ENCODE peak calls at places on chromosomes 1 and 21, in seven cellular contexts. U is A549, C is H1, J is upper lobe of left lung, R is transverse colon, Q is tibial nerve, Y is ovary. X is an unnamed sample.

GRCh38 chr1:206507395-206508129 is at the start of gene RASSF5:
- DNase-seq in C (peak), R (peak), Y (peak), U (peak), Q (peak), J (peak), X (peak)

GRCh38 chr1:2380816-2381591 is 10.3 kb downstream of the MORN1 start:
- DNase-seq in C (no peak), Q (no peak), U (no peak), Y (peak), R (peak), J (no peak), X (no peak)

GRCh38 chr1:110765640-110766335 is 91.0 kb upstream of the KCNA3 start:
- DNase-seq in J (no peak), Q (peak), Y (no peak), R (peak), U (peak), C (no peak), X (no peak)

GRCh38 chr1:28415246-28415645 is 45.7 kb downstream of the PHACTR4 start:
- DNase-seq in R (no peak), U (no peak), C (no peak), Y (no peak), J (no peak), Q (no peak), X (no peak)

GRCh38 chr1:94094466-94095111 is 26.4 kb downstream of the ABCA4 start:
- DNase-seq in U (no peak), Y (peak), C (no peak), J (peak), R (peak), Q (peak), X (no peak)

GRCh38 chr1:1452882-1453281 is 3.4 kb downstream of the ATAD3C start:
- DNase-seq in R (no peak), J (no peak), C (no peak), Y (no peak), Q (no peak), U (no peak), X (no peak)

GRCh38 chr1:17197696-17198095 is 7.2 kb upstream of the PADI1 start:
- DNase-seq in Q (no peak), C (no peak), Y (no peak), J (no peak), R (no peak), U (no peak), X (peak)

GRCh38 chr1:41963636-41964035 is 44.9 kb upstream of the HIVEP3 start:
- DNase-seq in Y (no peak), J (no peak), U (no peak), Q (no peak), R (no peak), C (no peak), X (no peak)

DNA sequence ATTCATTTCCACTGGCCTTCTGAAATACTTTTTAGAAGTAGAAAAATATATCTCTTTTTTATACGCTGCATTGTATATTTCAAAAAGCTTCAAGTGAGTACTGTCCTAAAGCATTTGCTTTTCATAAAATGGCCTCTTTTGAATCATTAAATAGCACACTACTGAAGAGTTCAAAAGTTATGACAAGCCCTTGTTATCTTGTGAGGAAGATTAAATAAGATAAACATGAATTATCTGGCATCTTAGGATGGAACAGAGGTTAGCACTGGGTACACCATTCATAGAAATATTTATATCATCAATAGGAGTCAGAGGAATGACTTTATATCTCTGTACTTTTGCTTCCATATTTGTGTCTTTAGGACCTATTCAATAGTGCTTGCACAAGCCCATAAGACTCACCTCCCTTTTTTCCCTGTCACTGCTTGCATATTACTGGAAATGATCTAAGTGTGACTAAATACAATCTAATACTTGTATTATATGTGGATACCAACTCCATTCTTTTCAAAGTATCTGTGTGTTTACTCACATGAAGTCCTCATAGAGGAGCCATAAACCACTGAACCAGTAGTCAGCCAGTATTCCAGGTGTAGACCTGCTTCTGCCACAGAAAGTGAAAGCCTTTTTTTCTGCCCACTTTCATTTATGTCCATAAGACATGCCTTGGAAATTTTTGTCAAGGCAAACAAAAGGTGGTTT is 274.2 kb upstream of the C1orf105 start:
- DNase-seq in R (no peak), Q (no peak), Y (no peak), C (no peak), J (no peak), U (no peak), X (no peak)
- H3K27ac ChIP-seq in R (peak), Q (peak), Y (peak), C (no peak), J (peak), U (no peak), X (peak)

DNA sequence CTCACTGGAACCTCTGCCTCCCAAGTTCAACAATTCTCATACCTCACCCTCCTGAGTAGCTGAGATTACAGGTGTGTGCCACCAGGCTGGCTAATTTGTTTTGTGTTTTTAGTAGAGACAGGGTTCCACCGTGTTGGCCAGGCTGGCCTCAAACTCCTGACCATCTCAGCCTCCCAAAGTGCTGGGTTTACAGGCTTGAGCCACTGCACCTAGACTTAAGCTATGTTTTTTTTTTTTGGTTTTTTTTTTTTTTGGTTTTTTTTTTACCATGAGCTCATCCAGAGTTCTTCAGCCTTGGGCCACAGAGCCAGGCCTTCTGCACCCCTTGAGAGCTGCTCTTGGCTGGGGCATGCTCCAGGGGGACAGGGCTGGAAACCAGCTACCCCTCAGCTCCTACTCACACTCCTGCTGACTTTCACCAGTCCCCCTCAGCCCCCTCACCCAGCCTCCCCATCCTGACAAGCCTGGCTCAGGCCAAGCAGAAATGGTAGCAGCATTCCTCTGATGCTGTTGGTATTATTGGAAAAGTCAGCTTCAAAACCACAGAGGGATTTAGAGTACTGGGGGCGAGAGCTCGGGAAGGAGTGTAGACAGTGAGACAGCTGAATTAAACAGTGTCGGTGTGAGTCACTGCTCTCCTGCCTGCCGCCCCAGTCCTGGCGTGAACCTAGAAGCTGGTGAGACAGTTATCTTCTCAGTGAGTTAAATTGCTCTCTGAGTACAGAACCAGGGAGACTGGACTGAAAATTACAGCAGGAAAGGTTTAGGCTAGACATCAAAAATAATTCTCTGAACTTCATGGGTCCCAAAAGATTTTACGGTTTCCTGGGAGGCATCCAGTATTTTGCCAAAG is 63.7 kb downstream of the NAV1 start:
- DNase-seq in R (peak), C (no peak), U (peak), Y (no peak), J (no peak), Q (no peak), X (no peak)
- H3K4me3 ChIP-seq in R (no peak), C (no peak), U (no peak), Y (no peak), J (no peak), Q (no peak), X (no peak)

GRCh38 chr21:35926003-35926541 is 134.3 kb downstream of the SETD4 start:
- DNase-seq in Q (no peak), R (no peak), J (no peak), C (no peak), Y (no peak), U (no peak), X (no peak)

GRCh38 chr21:35923971-35924370 is 136.4 kb downstream of the SETD4 start:
- DNase-seq in C (no peak), Q (no peak), J (no peak), Y (no peak), R (no peak), U (no peak), X (no peak)

GRCh38 chr21:35922618-35923017 is 137.7 kb downstream of the SETD4 start:
- DNase-seq in Q (no peak), U (no peak), C (no peak), R (no peak), Y (no peak), J (no peak), X (no peak)

GRCh38 chr21:35925497-35925896 is 134.8 kb downstream of the SETD4 start:
- DNase-seq in R (no peak), J (peak), C (no peak), Y (no peak), U (no peak), Q (no peak), X (no peak)

DNA sequence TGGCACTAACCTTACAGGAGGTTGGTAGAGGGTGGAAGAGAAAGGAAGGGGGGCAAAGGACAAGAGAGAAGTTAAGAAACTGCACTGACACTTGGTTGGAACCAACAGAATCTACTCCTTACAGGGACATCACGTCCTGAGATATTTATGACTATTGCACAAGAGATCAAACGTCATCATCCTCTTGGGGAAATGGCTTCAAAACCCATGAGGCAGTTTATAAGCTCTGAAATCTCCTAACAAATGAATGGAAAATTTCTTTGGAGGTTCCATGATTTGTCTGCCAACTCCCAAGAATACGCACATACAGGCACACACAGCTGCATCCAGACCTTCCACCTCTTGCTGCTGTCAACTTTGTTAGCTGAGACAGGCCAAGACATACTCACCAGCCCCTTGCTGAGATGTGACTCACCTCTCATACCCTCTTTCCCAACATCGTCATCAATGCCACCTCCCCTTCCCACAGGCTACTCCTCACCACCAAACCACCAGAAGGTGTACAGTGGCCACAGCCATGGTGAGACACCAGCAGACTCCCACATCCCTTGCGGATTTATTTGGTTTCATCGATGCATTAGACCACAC is 135.5 kb downstream of the SETD4 start:
- DNase-seq in Y (no peak), U (no peak), J (no peak), R (no peak), Q (peak), C (no peak), X (no peak)
- TF ChIP-seq EP300 in Y (peak), U (no peak), J (peak), R (no peak), Q (peak), C (no peak), X (peak)

GRCh38 chr1:162387226-162388082 is 5.9 kb downstream of the C1orf226 start:
- DNase-seq in U (no peak), J (no peak), Q (no peak), R (no peak), Y (peak), C (no peak), X (no peak)

GRCh38 chr1:162385702-162386101 is 4.2 kb downstream of the C1orf226 start:
- DNase-seq in C (no peak), J (no peak), R (no peak), Y (no peak), U (no peak), Q (no peak), X (no peak)

GRCh38 chr1:162385280-162385623 is 3.7 kb downstream of the C1orf226 start:
- DNase-seq in R (no peak), C (no peak), U (no peak), J (no peak), Q (no peak), Y (no peak), X (no peak)

GRCh38 chr1:162388083-162388594 is 6.6 kb downstream of the C1orf226 start:
- DNase-seq in C (no peak), Y (no peak), Q (no peak), J (no peak), R (no peak), U (no peak), X (no peak)

DNA sequence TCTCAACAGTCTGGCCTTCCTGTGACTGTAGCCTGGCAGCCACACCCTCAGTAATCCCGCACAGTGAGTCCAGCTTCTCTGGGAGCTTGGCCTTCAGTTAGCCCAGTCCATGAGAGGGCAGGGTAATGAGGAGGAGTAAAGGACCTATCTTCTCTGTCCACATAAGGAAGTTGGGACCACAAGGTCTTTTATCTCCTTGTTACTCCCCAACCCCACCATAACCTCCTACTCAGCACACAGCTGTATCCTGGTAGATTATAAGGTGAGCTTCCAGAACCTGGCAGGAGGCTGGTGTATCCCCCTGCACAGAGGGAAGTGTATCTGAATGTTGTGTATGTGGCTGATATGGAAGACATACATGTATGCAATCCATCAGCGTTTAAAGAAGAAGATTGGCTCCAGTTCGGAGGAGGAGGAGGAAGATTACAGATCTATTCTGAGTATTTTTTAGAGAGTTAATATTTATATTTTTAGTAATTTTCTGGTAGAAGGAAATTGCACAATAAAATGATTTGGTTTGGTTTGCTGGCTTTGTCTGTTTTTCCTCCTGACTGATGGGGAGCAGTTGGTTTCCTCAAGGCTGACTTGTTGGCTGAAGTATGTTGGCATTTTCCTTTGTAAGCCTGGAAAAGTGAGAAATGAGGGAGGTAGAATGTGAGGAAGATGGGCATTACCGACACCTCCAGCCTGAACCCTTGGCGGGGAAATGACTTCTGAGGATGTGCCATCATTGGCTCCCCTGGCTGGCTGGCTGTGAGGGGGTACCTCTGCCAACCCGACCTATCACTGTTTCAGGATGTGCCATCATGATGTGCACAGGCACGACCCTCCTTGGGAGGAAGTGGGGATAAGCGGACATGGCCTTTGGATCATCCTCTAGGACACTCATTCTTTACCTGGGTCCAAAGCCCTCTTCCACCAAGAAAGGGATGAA is 5.0 kb downstream of the C1orf226 start:
- DNase-seq in R (no peak), Y (no peak), Q (no peak), U (no peak), J (no peak), C (no peak), X (no peak)
- H3K27ac ChIP-seq in R (no peak), Y (no peak), Q (no peak), U (no peak), J (no peak), C (no peak), X (no peak)

GRCh38 chr1:230713915-230714764 is at the start of gene AGT:
- DNase-seq in Q (peak), J (peak), R (peak), Y (peak), C (no peak), U (no peak), X (no peak)
- H3K4me3 ChIP-seq in Q (no peak), J (peak), R (no peak), Y (no peak), C (no peak), U (no peak), X (peak)

GRCh38 chr1:89670168-89670567 is 37.2 kb downstream of the LRRC8C start:
- DNase-seq in Y (no peak), R (no peak), J (no peak), U (no peak), C (no peak), Q (no peak), X (no peak)
- TF ChIP-seq EP300 in Y (no peak), R (no peak), J (no peak), U (no peak), C (no peak), Q (no peak), X (no peak)